ENCODE peak calls at places on chromosomes 11 and 22, in eight cellular contexts. R is tibial artery, O is hepatocyte, I is fibroblast of lung, M is uterus, X is mesendoderm, J is IMR-90, K is ovary. A is an unnamed sample.

GRCh38 chr11:61327669-61328071 is 5.2 kb downstream of the DDB1 start:
- DNase-seq in R (no peak), O (no peak), I (peak), M (no peak), J (peak), X (no peak), K (no peak), A (no peak)

GRCh38 chr11:124644426-124645280 is 22.0 kb downstream of the TBRG1 start:
- DNase-seq in O (peak), X (peak), M (peak), K (peak), I (peak), R (peak), J (peak), A (no peak)

GRCh38 chr11:103043826-103044688 is 47.9 kb downstream of the DCUN1D5 start:
- DNase-seq in K (no peak), R (no peak), M (no peak), J (no peak), X (no peak), I (no peak), O (no peak), A (no peak)

GRCh38 chr11:69052343-69053168 is 3.8 kb downstream of the TPCN2 start:
- DNase-seq in R (no peak), K (no peak), J (no peak), X (no peak), O (no peak), I (no peak), M (no peak), A (no peak)

GRCh38 chr11:64729851-64730382 is 6.9 kb upstream of the NRXN2 start:
- DNase-seq in K (no peak), M (no peak), R (no peak), J (no peak), O (peak), I (no peak), X (peak), A (no peak)

GRCh38 chr22:46068908-46069481 is 81.3 kb upstream of the PPARA start:
- DNase-seq in X (no peak), I (peak), R (peak), M (peak), K (peak), J (peak), O (no peak), A (no peak)

GRCh38 chr22:38290347-38290746 is 17.5 kb upstream of the TMEM184B start:
- DNase-seq in X (no peak), R (no peak), M (no peak), O (peak), I (no peak), K (no peak), J (no peak), A (no peak)

GRCh38 chr11:47355283-47356128 is 3.0 kb upstream of the MYBPC3 start:
- DNase-seq in X (peak), M (peak), J (peak), I (peak), O (peak), R (peak), K (peak), A (peak)

GRCh38 chr11:6608726-6609501 is 3.1 kb downstream of the TAF10 start:
- DNase-seq in X (no peak), K (peak), I (peak), O (no peak), J (no peak), M (no peak), R (no peak), A (no peak)

GRCh38 chr11:120223793-120224192 is 13.0 kb downstream of the OAF start:
- DNase-seq in K (no peak), X (no peak), M (no peak), R (no peak), I (no peak), J (no peak), O (no peak), A (no peak)

GRCh38 chr11:86408845-86409244 is 34.2 kb downstream of the CCDC81 start:
- DNase-seq in R (no peak), K (no peak), I (no peak), M (no peak), O (no peak), X (no peak), J (no peak), A (no peak)

GRCh38 chr11:34755671-34756070 is 134.8 kb downstream of the EHF start:
- DNase-seq in K (no peak), X (no peak), I (no peak), J (no peak), M (no peak), R (no peak), O (no peak), A (no peak)

GRCh38 chr11:126124284-126124683 is 61.6 kb upstream of the CDON start:
- DNase-seq in M (no peak), R (no peak), O (no peak), J (peak), K (peak), I (no peak), X (no peak), A (no peak)

GRCh38 chr11:21810650-21811049 is 382.2 kb upstream of the ANO5 start:
- DNase-seq in K (no peak), R (no peak), O (no peak), I (no peak), X (no peak), J (no peak), M (no peak), A (no peak)

GRCh38 chr22:36331912-36332622 is 55.7 kb downstream of the MYH9 start:
- DNase-seq in O (peak), X (peak), K (peak), I (peak), R (peak), J (peak), M (peak), A (no peak)

GRCh38 chr11:117970400-117971024 is 15.7 kb upstream of the IL10RA start:
- DNase-seq in J (no peak), M (no peak), K (no peak), O (no peak), R (peak), I (no peak), X (no peak), A (no peak)

GRCh38 chr11:131904756-131905155 is 534.3 kb downstream of the NTM start:
- DNase-seq in J (no peak), M (no peak), X (peak), K (no peak), O (no peak), R (no peak), I (no peak), A (no peak)

GRCh38 chr22:47448231-47449035 is 686.0 kb downstream of the TBC1D22A start:
- DNase-seq in M (no peak), I (no peak), R (no peak), X (no peak), J (no peak), K (no peak), O (no peak), A (no peak)

GRCh38 chr11:95483339-95483738 is 252.3 kb upstream of the SESN3 start:
- DNase-seq in R (no peak), K (no peak), O (no peak), M (no peak), I (peak), J (no peak), X (no peak), A (no peak)

GRCh38 chr11:68812526-68812925 is 29.2 kb downstream of the CPT1A start:
- DNase-seq in J (no peak), O (no peak), M (no peak), R (no peak), X (no peak), I (no peak), K (no peak), A (no peak)

GRCh38 chr11:86803641-86804040 is 3.3 kb downstream of the PRSS23 start:
- DNase-seq in X (no peak), K (no peak), R (no peak), J (no peak), O (no peak), M (no peak), I (no peak), A (no peak)

GRCh38 chr22:40414306-40414705 is 43.9 kb downstream of the SGSM3 start:
- DNase-seq in K (no peak), R (no peak), X (no peak), J (peak), I (peak), O (no peak), M (no peak), A (no peak)
- H3K4me3 ChIP-seq in K (no peak), R (no peak), X (no peak), J (no peak), I (no peak), O (no peak), M (no peak), A (no peak)

GRCh38 chr11:19753451-19754041 is 40.9 kb downstream of the NAV2 start:
- DNase-seq in K (no peak), M (no peak), I (peak), X (no peak), R (no peak), O (no peak), J (peak), A (no peak)
- H3K27ac ChIP-seq in K (no peak), M (no peak), I (no peak), X (no peak), R (no peak), O (peak), J (no peak), A (peak)

GRCh38 chr11:73660497-73661034 is 14.2 kb downstream of the PLEKHB1 start:
- DNase-seq in X (no peak), J (no peak), R (no peak), I (no peak), M (no peak), K (no peak), O (no peak), A (no peak)
- H3K4me3 ChIP-seq in X (no peak), J (peak), R (peak), I (peak), M (no peak), K (peak), O (no peak), A (peak)

DNA sequence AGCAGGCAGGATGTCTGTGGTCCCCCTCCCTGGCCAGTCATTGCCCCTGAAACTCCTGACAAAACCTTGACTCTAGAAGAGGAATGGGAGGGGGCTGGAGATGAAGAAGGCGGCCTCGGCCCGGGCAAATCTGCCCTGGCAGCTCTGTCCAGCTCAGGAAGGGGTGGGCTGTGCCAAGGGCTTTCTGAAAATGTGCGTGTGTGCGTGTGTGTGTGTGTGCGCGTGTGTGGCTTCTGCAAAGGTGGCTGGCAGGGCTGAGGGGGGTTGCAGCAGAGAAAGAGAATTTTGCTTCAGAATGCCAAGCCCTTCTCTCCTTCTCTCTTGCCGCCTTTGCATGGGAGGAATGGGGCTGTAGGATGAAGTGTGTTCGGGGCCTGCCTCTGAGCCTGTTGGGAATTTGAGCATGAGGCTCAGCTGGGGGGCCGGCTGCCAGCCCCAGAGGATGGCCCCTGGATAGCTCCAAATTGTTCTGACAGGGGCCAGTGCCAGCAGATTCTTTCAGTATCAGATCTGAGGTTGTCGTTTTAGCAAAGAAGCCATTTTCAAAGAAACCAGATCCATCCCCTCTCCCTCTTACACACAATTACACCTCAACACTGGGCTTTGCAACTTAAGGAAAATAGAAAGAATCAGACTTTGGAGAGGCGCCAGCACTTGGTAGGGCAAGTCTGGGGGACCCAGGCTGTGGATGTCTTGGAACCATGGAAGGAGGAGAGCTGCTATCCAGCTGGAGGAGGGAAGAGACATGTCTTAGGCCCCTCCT is 3.5 kb downstream of the TIMP3 start:
- DNase-seq in J (no peak), R (no peak), X (no peak), M (no peak), K (no peak), I (peak), O (no peak), A (no peak)
- H3K27ac ChIP-seq in J (no peak), R (peak), X (no peak), M (peak), K (no peak), I (peak), O (no peak), A (no peak)

DNA sequence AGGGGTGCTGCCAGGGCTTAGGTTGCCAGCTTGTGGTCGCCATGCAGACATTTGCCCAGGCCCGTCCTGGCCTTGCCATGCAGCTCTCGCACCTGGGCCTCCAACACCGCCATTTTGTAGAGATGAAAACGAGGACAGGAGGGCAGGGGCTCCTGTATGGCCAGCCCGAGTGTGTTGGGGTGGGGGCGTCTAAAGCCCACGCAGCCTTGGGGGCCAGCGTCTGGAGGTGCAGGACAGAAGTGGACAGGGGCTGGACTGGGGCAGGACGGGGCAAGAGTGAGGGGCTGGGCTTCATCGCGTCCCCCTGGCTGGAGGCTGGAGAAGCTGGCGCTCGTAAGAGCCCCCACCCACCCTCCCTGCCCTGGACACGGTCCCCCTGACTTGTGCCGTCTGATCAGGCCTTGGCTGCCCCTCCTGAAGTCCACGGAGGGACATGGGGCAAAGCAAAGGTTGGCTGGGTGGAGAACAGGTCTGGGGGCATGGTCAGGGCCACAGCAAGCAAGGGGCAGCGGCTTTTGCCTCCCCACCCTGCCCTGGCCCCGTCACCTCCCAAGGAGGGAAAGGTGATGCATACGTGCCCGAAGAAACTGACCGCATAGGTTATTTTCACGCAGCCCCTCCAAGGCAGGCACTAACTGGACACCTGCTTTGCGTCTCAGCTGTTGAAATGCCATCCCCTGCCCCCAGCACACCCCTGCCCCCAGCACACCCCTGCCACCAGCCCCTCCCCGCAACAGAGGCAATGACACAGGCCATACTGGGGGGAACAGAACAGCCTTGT is 815 bp downstream of the TNNT3 start:
- DNase-seq in O (no peak), X (no peak), I (no peak), R (no peak), J (no peak), K (no peak), M (no peak), A (no peak)
- H3K4me3 ChIP-seq in O (no peak), X (no peak), I (no peak), R (no peak), J (no peak), K (no peak), M (no peak), A (no peak)

A was measured in thoracic aorta.